ENCODE peak calls at places on chromosomes 5 and 9, in six cellular contexts. B is adrenal gland, I is heart left ventricle, S is ovary, C is suprapubic skin, K is right lobe of liver. Y is an unnamed sample. For H3K36me3, the result is how much of the 10 kb centered on the place peaks cover.

GRCh38 chr9:75834878-75835277 is 55.6 kb upstream of the PCSK5 start:
- DNase-seq in C (no peak), K (no peak), S (no peak), I (no peak), B (no peak), Y (no peak)

GRCh38 chr5:124743534-124744169 is 2.8 kb downstream of the ZNF608 start:
- DNase-seq in B (no peak), K (no peak), S (no peak), C (no peak), I (no peak), Y (no peak)

GRCh38 chr9:117425562-117425961 is 10.7 kb upstream of the ASTN2 start:
- DNase-seq in S (no peak), C (no peak), B (no peak), I (no peak), K (no peak), Y (no peak)

GRCh38 chr5:1231354-1231905 is 6.2 kb downstream of the SLC6A18 start:
- DNase-seq in K (no peak), C (no peak), B (no peak), S (no peak), I (no peak), Y (no peak)

GRCh38 chr9:101387871-101388506 is 3.2 kb upstream of the BAAT start:
- DNase-seq in K (no peak), C (no peak), S (no peak), B (peak), I (no peak), Y (no peak)

GRCh38 chr9:107872457-107873192 is 383.1 kb upstream of the KLF4 start:
- DNase-seq in B (no peak), S (no peak), K (no peak), I (no peak), C (no peak), Y (no peak)

GRCh38 chr5:96664669-96665068 is 2.5 kb downstream of the CAST start:
- DNase-seq in K (no peak), C (no peak), B (no peak), I (no peak), S (no peak), Y (no peak)

GRCh38 chr9:121050128-121050988 is at the start of gene C5:
- DNase-seq in S (no peak), C (no peak), B (no peak), K (no peak), I (no peak), Y (no peak)

GRCh38 chr5:177330991-177331837 is 19.5 kb upstream of the MXD3 start:
- DNase-seq in B (no peak), I (no peak), K (no peak), C (no peak), S (no peak), Y (no peak)

GRCh38 chr5:139459451-139459934 is 3.0 kb downstream of the ECSCR start:
- DNase-seq in S (no peak), I (no peak), C (no peak), K (no peak), B (no peak), Y (no peak)

GRCh38 chr5:50744761-50745160 is 78.3 kb downstream of the PARP8 start:
- DNase-seq in S (no peak), I (no peak), K (no peak), B (no peak), C (no peak), Y (no peak)

GRCh38 chr5:132498686-132499271 is 8.2 kb upstream of the IRF1 start:
- DNase-seq in K (no peak), B (no peak), C (no peak), I (no peak), S (no peak), Y (no peak)

GRCh38 chr9:34200092-34200491 is 21.2 kb downstream of the UBAP1 start:
- DNase-seq in I (no peak), C (no peak), K (no peak), B (no peak), S (no peak), Y (no peak)

GRCh38 chr9:85142461-85143401 is 473.2 kb downstream of the NTRK2 start:
- DNase-seq in K (no peak), S (no peak), C (peak), B (no peak), I (peak), Y (no peak)

GRCh38 chr9:129555512-129556203 is 65.2 kb downstream of the C9orf50 start:
- DNase-seq in B (no peak), C (no peak), K (peak), S (peak), I (no peak), Y (no peak)

GRCh38 chr5:56183507-56183906 is 49.6 kb downstream of the ANKRD55 start:
- DNase-seq in C (no peak), B (no peak), I (no peak), K (no peak), S (no peak), Y (no peak)

GRCh38 chr9:77541055-77541454 is 107.1 kb downstream of the GNA14 start:
- DNase-seq in I (no peak), S (no peak), K (no peak), C (no peak), B (no peak), Y (no peak)

GRCh38 chr9:130990362-130991226 is 18.4 kb upstream of the LAMC3 start:
- DNase-seq in K (no peak), C (no peak), B (no peak), I (no peak), S (no peak), Y (no peak)

GRCh38 chr9:120289091-120289490 is 290.9 kb downstream of the CDK5RAP2 start:
- DNase-seq in I (no peak), S (no peak), K (no peak), C (no peak), B (no peak), Y (no peak)

GRCh38 chr9:119009253-119009652 is 360.0 kb downstream of the BRINP1 start:
- DNase-seq in B (no peak), C (no peak), K (no peak), S (no peak), I (no peak), Y (no peak)

GRCh38 chr9:134186471-134187109 is 22.2 kb upstream of the RNU6ATAC start:
- DNase-seq in S (peak), C (peak), I (peak), K (peak), B (peak), Y (no peak)

GRCh38 chr9:18397076-18397475 is 76.9 kb upstream of the ADAMTSL1 start:
- DNase-seq in S (no peak), K (no peak), B (no peak), I (no peak), C (no peak), Y (no peak)

GRCh38 chr5:90709323-90710148 is 150.9 kb downstream of the ADGRV1 start:
- DNase-seq in C (no peak), S (no peak), B (peak), K (peak), I (peak), Y (no peak)

GRCh38 chr9:11973011-11973410 is 720.2 kb upstream of the TYRP1 start:
- DNase-seq in C (no peak), K (no peak), B (no peak), I (no peak), S (no peak), Y (no peak)

GRCh38 chr9:95092321-95093072 is 225.0 kb downstream of the FANCC start:
- DNase-seq in I (peak), C (no peak), S (no peak), B (no peak), K (peak), Y (no peak)

GRCh38 chr9:76109953-76110352 is 219.5 kb downstream of the PCSK5 start:
- DNase-seq in B (peak), S (no peak), K (no peak), C (no peak), I (no peak), Y (no peak)

GRCh38 chr5:95925939-95926338 is 35.7 kb downstream of the ELL2 start:
- DNase-seq in I (no peak), B (no peak), S (no peak), K (no peak), C (no peak), Y (no peak)

GRCh38 chr5:138212828-138213160 is 329 bp downstream of the CDC23 start:
- DNase-seq in B (no peak), K (no peak), S (no peak), C (peak), I (peak), Y (no peak)

GRCh38 chr5:93274291-93274690 is 306.7 kb downstream of the NR2F1-AS1 start:
- DNase-seq in C (no peak), K (no peak), I (no peak), B (no peak), S (no peak), Y (no peak)

GRCh38 chr9:26779072-26779471 is 113.5 kb downstream of the CAAP1 start:
- DNase-seq in B (no peak), I (no peak), S (no peak), C (no peak), K (no peak), Y (no peak)

GRCh38 chr9:34375901-34376595 is 650 bp downstream of the MYORG start:
- DNase-seq in K (peak), C (no peak), S (peak), I (peak), B (peak), Y (no peak)

DNA sequence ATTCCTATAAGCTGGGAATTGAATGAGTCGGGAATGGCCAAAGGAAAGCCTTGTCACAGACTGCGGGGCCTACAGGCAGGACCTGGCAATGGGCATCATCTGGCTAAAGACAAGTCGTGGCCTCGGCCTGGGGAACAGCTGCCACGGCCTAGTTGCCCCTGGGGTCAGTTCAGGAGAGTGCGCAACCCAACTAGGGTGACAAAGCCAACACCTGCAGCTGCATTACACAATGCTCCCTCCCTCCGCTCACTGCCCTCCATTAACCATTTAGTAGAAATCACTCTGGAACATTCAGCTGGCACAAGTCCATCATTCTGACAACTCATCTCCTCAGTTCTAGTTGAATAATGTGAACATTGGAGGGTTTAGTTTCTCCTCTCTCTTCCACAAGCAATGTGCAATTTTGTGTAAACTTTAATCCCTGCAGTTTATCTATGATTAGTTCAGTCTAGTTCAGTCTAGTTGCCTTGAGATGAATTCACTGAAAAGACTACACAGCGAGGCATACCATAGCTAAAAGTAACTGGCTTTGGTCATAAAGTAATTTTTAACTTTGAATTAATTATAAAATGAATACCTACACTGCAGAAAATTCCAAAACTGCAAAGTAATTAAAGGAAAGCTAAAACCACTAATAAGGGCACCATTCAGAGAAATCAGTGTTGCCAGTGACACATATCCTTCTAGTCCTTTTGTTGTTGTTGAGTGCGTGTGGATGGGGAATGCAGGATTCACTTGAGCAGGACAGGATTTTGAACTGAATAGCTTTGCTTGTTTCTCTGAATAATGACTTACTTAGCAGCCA is 5.1 kb downstream of the GLDC start:
- DNase-seq in B (no peak), K (peak), S (no peak), I (no peak), C (no peak), Y (no peak)
- H3K27ac ChIP-seq in B (no peak), K (peak), S (no peak), I (no peak), C (no peak), Y (no peak)

DNA sequence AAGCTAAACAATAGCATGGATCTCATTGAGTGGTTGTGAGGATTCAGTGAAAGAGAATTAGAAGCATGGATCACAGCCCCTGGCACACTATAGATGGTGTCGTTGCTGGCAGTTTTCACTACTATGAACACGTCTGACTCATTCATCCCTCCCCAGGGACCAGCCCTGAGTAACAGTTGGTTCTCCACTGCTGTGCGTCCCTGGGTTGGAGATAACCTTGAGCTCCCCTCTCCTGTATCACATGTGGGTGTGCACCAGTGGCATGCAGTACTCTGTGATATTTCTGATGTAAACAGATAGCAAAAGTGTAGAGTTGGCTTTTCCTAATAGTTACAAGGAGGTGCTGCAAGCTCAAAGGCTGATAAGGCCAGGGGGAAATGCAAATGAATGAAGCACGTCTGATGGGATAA is 8.8 kb upstream of the LCP2 start:
- DNase-seq in B (peak), C (peak), K (no peak), S (peak), I (peak), Y (no peak)
- TF ChIP-seq POLR2A in B (peak), C (no peak), K (no peak), S (no peak), I (no peak), Y (no peak)

GRCh38 chr9:97647996-97648395 is 14.4 kb downstream of the NCBP1 start:
- DNase-seq in K (no peak), B (no peak), I (no peak), S (no peak), C (no peak), Y (no peak)

GRCh38 chr9:97645720-97646119 is 12.1 kb downstream of the NCBP1 start:
- DNase-seq in I (no peak), K (no peak), S (no peak), B (no peak), C (no peak), Y (no peak)

DNA sequence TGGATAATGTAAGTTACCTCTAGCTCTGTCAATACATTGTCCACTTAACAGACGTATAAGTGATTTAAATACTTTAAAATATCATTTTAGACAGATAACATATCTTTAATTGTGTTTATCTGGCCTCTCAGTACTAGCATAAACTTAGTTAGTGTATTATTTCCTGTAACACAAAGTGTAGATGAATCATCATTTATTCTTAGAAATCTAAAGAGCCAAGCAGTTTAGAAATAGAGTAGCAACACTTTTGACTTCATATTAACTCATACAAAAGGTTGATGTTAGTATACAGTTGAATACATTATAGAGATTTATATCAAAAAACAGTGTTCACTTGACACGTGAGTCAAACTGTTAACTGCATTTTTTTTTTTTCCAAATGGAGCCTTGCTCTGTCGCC is 18.0 kb downstream of the NCBP1 start:
- DNase-seq in K (no peak), C (no peak), I (no peak), B (no peak), S (no peak), Y (no peak)
- H3K36me3 ChIP-seq in K (under half), C (half or more), I (half or more), B (half or more), S (under half), Y (under half)

GRCh38 chr5:179228341-179229121 is 116.7 kb downstream of the ADAMTS2 start:
- DNase-seq in S (peak), C (peak), B (no peak), K (peak), I (peak), Y (no peak)

GRCh38 chr5:179225387-179225786 is 119.9 kb downstream of the ADAMTS2 start:
- DNase-seq in I (peak), K (peak), B (no peak), S (peak), C (peak), Y (no peak)

GRCh38 chr5:179227196-179227577 is 118.1 kb downstream of the ADAMTS2 start:
- DNase-seq in I (peak), K (peak), S (peak), B (no peak), C (no peak), Y (no peak)

GRCh38 chr5:179227578-179228311 is 117.5 kb downstream of the ADAMTS2 start:
- DNase-seq in K (peak), I (peak), B (no peak), C (peak), S (peak), Y (no peak)

DNA sequence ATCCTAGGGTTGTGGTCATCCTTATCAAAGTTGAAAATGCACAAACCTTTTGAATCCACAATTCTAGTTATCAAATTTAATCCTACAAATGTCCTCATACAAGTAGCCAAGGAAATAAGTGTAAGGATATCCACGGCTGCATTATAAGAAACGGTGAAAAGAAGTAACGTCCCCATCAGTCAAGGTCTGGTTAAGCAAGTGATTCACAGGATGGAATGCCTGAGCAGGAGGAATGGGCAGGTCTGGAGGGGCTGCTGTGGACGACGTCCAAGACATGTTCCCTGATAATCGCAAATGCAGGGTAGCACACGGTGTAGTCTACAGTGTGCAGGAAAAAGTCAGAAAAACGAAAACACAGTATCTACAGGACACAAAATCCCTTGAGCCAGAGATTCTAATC is 118.6 kb downstream of the ADAMTS2 start:
- DNase-seq in B (no peak), I (no peak), S (peak), C (peak), K (no peak), Y (no peak)
- H3K27ac ChIP-seq in B (no peak), I (no peak), S (no peak), C (no peak), K (no peak), Y (no peak)

GRCh38 chr5:149581192-149581861 is at the start of gene ARHGEF37:
- DNase-seq in I (peak), S (peak), C (peak), B (peak), K (peak), Y (no peak)
- TF ChIP-seq POLR2A in I (peak), S (no peak), C (no peak), B (peak), K (peak), Y (peak)

DNA sequence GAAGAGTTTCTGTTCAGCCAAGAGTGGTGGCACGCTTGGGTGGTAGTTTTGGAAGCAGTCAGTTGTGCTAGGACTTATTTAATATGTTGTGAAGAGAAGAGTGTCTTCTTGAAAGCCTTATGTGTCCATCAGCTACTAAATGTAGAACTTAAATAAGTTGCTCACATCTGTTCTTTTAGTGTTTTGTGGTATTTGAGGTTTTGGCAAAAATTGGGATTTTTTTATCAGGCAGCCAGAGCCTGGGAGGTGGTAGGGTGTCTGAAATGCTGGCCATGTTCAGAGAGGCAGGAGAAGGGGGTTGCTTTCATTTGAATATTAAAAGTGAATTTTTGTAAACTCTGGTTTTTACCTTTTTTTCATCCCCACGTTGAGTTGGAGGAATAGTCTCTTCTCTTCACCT is 24.2 kb upstream of the ZBTB34 start:
- DNase-seq in C (no peak), B (no peak), S (no peak), I (no peak), K (no peak), Y (no peak)
- H3K36me3 ChIP-seq in C (under half), B (under half), S (under half), I (half or more), K (under half), Y (under half)

GRCh38 chr5:159448-160172 is 31.7 kb upstream of the LRRC14B start:
- DNase-seq in B (no peak), C (peak), S (no peak), I (no peak), K (peak), Y (no peak)
- H3K27ac ChIP-seq in B (no peak), C (no peak), S (no peak), I (no peak), K (no peak), Y (no peak)